ENCODE peak calls at places on chromosome 16, in seven cellular contexts. E is left ventricle myocardium superior; B is stromal cell of bone marrow; V is body of pancreas; X is CD8-positive, alpha-beta memory T cell; K is activated CD8-positive, alpha-beta T cell treated with anti-CD3 and anti-CD28 coated beads, Interleukin-2, amount 10 ng/mL, durations not matched to agents 7 days and 5 days; P is fibroblast of lung. Q is an unnamed sample.

GRCh38 chr16:26645629-26646028 is 421.1 kb upstream of the C16orf82 start:
- DNase-seq in K (peak; percentile 72), X (no peak), V (no peak), E (no peak), B (no peak), P (no peak), Q (peak; percentile 33)

GRCh38 chr16:23952128-23953041 is 116.6 kb downstream of the PRKCB start:
- DNase-seq in B (no peak), V (no peak), K (peak; percentile 37), P (no peak), X (no peak), E (no peak), Q (no peak)

GRCh38 chr16:72222503-72222902 is 50.5 kb upstream of the PMFBP1 start:
- DNase-seq in P (no peak), B (no peak), K (no peak), E (no peak), X (no peak), V (no peak), Q (no peak)

GRCh38 chr16:47973552-47973951 is 182.2 kb downstream of the ABCC12 start:
- DNase-seq in E (no peak), V (no peak), P (no peak), K (no peak), X (no peak), B (no peak), Q (no peak)

GRCh38 chr16:85328665-85329058 is 216.4 kb upstream of the CIBAR2 start:
- DNase-seq in P (no peak), E (no peak), X (no peak), K (no peak), B (no peak), V (no peak), Q (no peak)

GRCh38 chr16:12801511-12802042 is 2.1 kb downstream of the CPPED1 start:
- DNase-seq in V (no peak), K (peak; percentile 26), P (peak; percentile 33), X (no peak), E (no peak), B (peak; percentile 77), Q (no peak)

GRCh38 chr16:85162478-85163277 is 50.4 kb upstream of the CIBAR2 start:
- DNase-seq in X (no peak), B (peak; percentile 67), E (peak; percentile 76), K (no peak), P (peak; percentile 86), V (no peak), Q (no peak)

GRCh38 chr16:4147236-4147635 is 31.0 kb upstream of the ADCY9 start:
- DNase-seq in K (no peak), X (no peak), V (no peak), B (no peak), E (no peak), P (no peak), Q (no peak)

Q was measured in immature natural killer cell.